ENCODE peak calls at places on chromosome 16, in eight cellular contexts. K is lung, C is Caco-2, Z is left ventricle myocardium inferior, L is ovary, M is breast epithelium, P is fibroblast of lung, W is adrenal gland. I is an unnamed sample. For H3K9me3, the result is how much of the 10 kb centered on the place peaks cover.

GRCh38 chr16:89261691-89262563 is 44.4 kb downstream of the ZNF778 start:
- DNase-seq in K (no peak), C (no peak), Z (no peak), L (peak), M (no peak), P (no peak), W (no peak), I (no peak)

GRCh38 chr16:65098916-65099315 is 22.9 kb downstream of the CDH11 start:
- DNase-seq in K (no peak), C (no peak), Z (no peak), L (no peak), M (no peak), P (peak), W (no peak), I (no peak)

GRCh38 chr16:54813778-54814177 is 116.9 kb upstream of the IRX5 start:
- DNase-seq in K (no peak), C (no peak), Z (no peak), L (no peak), M (no peak), P (no peak), W (no peak), I (no peak)

GRCh38 chr16:53098526-53099317 is 43.9 kb downstream of the CHD9 start:
- DNase-seq in K (peak), C (peak), Z (peak), L (peak), M (peak), P (peak), W (peak), I (peak)

GRCh38 chr16:79899316-79900110 is 299.0 kb upstream of the MAF start:
- DNase-seq in K (no peak), C (no peak), Z (no peak), L (no peak), M (no peak), P (no peak), W (no peak), I (no peak)

GRCh38 chr16:67027046-67027445 is 1.9 kb upstream of the CBFB start:
- DNase-seq in K (no peak), C (no peak), Z (no peak), L (no peak), M (no peak), P (no peak), W (peak), I (no peak)

GRCh38 chr16:54026456-54026855 is 260.1 kb downstream of the IRX3 start:
- DNase-seq in K (no peak), C (no peak), Z (no peak), L (no peak), M (no peak), P (peak), W (no peak), I (no peak)

GRCh38 chr16:68384293-68385255 is 63.7 kb downstream of the SMPD3 start:
- DNase-seq in K (no peak), C (no peak), Z (no peak), L (no peak), M (no peak), P (no peak), W (no peak), I (no peak)

GRCh38 chr16:58421529-58421928 is 29.3 kb downstream of the GINS3 start:
- DNase-seq in K (no peak), C (no peak), Z (peak), L (no peak), M (no peak), P (peak), W (no peak), I (no peak)

GRCh38 chr16:50846511-50846910 is 104.6 kb downstream of the CYLD start:
- DNase-seq in K (peak), C (no peak), Z (no peak), L (no peak), M (no peak), P (no peak), W (no peak), I (no peak)

GRCh38 chr16:27365142-27366089 is 36.6 kb upstream of the IL21R start:
- DNase-seq in K (no peak), C (peak), Z (no peak), L (no peak), M (no peak), P (peak), W (no peak), I (no peak)

GRCh38 chr16:87607223-87607622 is 4.9 kb downstream of the JPH3 start:
- DNase-seq in K (no peak), C (no peak), Z (no peak), L (no peak), M (no peak), P (no peak), W (no peak), I (no peak)

GRCh38 chr16:69513180-69513966 is 52.4 kb upstream of the NFAT5 start:
- DNase-seq in K (no peak), C (peak), Z (no peak), L (no peak), M (no peak), P (peak), W (no peak), I (no peak)

GRCh38 chr16:31361201-31362110 is 6.5 kb downstream of the ITGAX start:
- DNase-seq in K (no peak), C (no peak), Z (no peak), L (no peak), M (peak), P (no peak), W (no peak), I (no peak)

GRCh38 chr16:85253127-85253941 is 141.1 kb upstream of the CIBAR2 start:
- DNase-seq in K (peak), C (no peak), Z (peak), L (no peak), M (no peak), P (peak), W (peak), I (peak)

DNA sequence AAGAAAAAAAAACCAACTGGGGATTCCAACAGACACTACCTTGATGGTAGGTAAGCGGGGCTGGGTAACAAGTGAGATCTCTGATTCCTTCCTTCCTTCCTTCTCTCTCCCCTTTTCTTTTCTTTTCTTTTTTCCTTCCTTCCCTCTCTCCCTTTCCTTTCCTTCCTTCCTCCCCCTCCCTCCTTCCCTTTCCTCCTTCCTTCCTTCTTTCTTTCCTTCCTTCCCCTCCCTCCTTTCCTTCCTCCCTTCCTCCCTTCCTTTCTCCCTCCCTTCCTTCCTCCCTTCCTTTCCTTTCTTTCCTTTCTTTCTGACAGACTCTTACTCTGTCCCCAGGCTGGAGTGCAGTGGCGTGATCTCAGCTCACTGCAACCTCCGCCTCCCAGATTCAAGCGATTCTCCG is 20.0 kb downstream of the OR2C1 start:
- DNase-seq in K (no peak), C (no peak), Z (no peak), L (no peak), M (no peak), P (no peak), W (no peak), I (no peak)
- H3K9me3 ChIP-seq in K (under half), C (under half), Z (under half), L (under half), M (half or more), P (under half), W (under half), I (half or more)

GRCh38 chr16:75181630-75182029 is 25.3 kb downstream of the CTRB2 start:
- DNase-seq in K (no peak), C (no peak), Z (no peak), L (no peak), M (no peak), P (no peak), W (no peak), I (no peak)
- H3K9me3 ChIP-seq in K (under half), C (under half), Z (under half), L (under half), M (under half), P (under half), W (under half), I (under half)

GRCh38 chr16:3377917-3378316 is 22.2 kb downstream of the OR2C1 start:
- DNase-seq in K (no peak), C (no peak), Z (no peak), L (no peak), M (no peak), P (no peak), W (no peak), I (no peak)

GRCh38 chr16:3388325-3388724 is 12.5 kb downstream of the ZSCAN32 start:
- DNase-seq in K (no peak), C (no peak), Z (no peak), L (no peak), M (no peak), P (no peak), W (no peak), I (no peak)

DNA sequence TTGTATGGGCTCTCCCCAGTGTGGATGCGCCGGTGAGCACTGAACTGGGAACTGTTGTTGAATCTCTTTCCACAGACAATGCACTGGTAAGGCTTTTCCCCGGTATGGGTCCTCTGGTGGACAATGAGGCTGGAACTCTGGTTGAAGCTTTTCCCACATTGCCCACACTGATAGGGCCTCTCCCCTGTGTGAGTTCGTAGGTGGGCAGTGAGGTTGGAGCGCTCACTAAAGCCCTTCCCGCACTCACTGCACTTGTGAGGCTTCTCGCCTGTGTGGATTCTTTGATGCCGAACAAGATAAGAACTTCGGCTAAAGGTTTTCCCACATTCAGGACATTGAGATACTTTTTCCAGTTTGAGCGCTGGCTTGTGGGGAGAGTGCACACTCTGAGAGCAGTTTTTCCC is 17.8 kb downstream of the ZSCAN32 start:
- DNase-seq in K (no peak), C (no peak), Z (no peak), L (no peak), M (no peak), P (no peak), W (no peak), I (no peak)
- H3K9me3 ChIP-seq in K (half or more), C (under half), Z (under half), L (under half), M (half or more), P (under half), W (under half), I (half or more)

DNA sequence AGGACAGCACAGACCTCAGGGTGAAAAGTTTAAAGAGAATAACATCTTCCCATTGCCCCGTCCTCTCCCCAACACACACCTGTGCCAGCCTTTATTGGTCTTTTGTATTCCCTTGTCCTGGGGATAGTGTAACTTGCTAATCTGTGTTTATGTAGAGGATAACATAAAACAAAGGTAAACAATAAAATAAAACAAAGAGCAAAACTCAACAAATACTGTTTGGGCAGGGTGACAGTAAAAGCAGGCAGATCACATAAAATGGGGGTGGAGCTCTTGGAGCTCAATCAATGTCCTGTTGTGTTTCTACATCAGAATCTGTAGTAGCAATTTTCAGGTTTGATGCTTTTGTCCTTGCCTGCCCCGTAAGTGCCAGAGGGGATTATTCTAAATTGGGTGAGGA is 1939.7 kb downstream of the TP53TG3F start:
- DNase-seq in K (no peak), C (no peak), Z (no peak), L (no peak), M (no peak), P (no peak), W (no peak), I (no peak)
- H3K9me3 ChIP-seq in K (under half), C (under half), Z (under half), L (under half), M (under half), P (under half), W (under half), I (under half)

GRCh38 chr16:35711958-35712357 is 2252.5 kb downstream of the TP53TG3F start:
- DNase-seq in K (peak), C (no peak), Z (no peak), L (no peak), M (no peak), P (no peak), W (no peak), I (no peak)

GRCh38 chr16:35711435-35711834 is 2252.0 kb downstream of the TP53TG3F start:
- DNase-seq in K (peak), C (no peak), Z (no peak), L (no peak), M (no peak), P (no peak), W (no peak), I (no peak)

DNA sequence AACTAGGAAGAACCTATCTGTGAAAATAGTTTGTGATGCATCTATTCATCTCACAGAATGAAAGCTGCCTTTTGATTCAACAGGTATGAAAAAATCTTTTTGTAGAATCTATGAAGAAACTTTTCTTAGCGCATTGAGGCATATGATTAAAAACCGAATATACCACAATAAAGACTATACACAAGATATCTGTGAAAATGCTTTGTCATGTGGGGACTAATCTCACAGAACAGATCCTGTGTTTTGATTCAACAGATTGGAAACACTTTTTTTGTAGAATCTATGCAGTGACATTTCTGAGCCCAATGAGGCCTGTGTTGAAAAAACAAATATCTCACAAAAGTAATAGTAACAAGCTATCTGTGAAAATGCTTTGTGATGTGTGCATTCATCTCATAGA is 2247.5 kb downstream of the TP53TG3F start:
- DNase-seq in K (no peak), C (no peak), Z (no peak), L (no peak), M (no peak), P (no peak), W (no peak), I (no peak)
- H3K9me3 ChIP-seq in K (under half), C (under half), Z (under half), L (under half), M (under half), P (under half), W (under half), I (under half)

GRCh38 chr16:3289998-3290673 is 6.8 kb downstream of the ZNF263 start:
- DNase-seq in K (no peak), C (no peak), Z (no peak), L (no peak), M (no peak), P (no peak), W (no peak), I (no peak)

GRCh38 chr16:3292604-3293003 is 9.3 kb downstream of the ZNF263 start:
- DNase-seq in K (no peak), C (no peak), Z (no peak), L (no peak), M (no peak), P (peak), W (no peak), I (no peak)

GRCh38 chr16:3295209-3295608 is 10.0 kb downstream of the TIGD7 start:
- DNase-seq in K (no peak), C (no peak), Z (no peak), L (no peak), M (no peak), P (no peak), W (no peak), I (no peak)

GRCh38 chr16:3295783-3296182 is 9.4 kb downstream of the TIGD7 start:
- DNase-seq in K (no peak), C (no peak), Z (no peak), L (no peak), M (no peak), P (no peak), W (no peak), I (no peak)
- H3K9me3 ChIP-seq in K (under half), C (under half), Z (half or more), L (under half), M (half or more), P (under half), W (under half), I (half or more)

DNA sequence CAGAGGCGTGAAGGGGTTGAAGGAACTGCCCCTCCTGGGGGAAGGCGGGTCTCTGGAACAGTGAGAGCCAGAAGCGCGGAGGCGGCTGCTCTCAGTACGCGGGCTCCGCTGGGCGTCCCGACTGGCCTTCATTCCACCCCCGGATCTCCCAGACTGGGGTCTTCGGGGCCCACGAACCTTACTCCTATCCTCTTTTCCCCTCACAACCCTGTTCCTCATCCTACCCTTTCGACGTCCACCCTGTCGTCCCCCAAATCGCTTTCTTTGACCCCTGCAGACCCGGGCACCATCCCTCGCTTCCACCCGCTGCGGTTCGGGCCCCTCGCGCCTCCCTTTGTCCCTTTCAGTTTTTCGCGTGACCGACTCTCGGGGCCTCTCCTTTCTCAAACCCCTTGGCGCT is 2114.6 kb downstream of the TP53TG3F start:
- DNase-seq in K (no peak), C (no peak), Z (no peak), L (no peak), M (no peak), P (no peak), W (no peak), I (no peak)
- H3K9me3 ChIP-seq in K (under half), C (under half), Z (under half), L (under half), M (under half), P (under half), W (under half), I (under half)

DNA sequence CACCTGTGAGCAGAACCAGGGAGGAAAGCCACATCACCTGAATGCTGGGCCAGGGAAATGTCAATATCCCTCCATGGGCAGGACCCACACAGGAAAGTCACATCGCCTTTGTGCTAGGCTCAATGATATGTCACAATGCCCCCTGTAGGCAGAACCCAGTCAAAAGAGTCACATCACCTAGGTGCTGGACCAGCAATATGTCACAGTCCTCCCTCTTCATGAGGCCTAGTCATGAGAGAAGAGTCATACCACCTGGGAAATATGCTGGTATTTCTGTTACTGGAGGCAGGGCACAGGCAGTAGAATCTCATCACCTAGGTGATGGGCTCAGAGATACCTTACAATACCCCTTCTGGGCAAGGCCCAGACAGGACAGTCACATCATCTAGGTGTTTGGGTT is 1843.4 kb downstream of the TP53TG3F start:
- DNase-seq in K (no peak), C (no peak), Z (no peak), L (no peak), M (no peak), P (no peak), W (no peak), I (no peak)
- H3K9me3 ChIP-seq in K (under half), C (under half), Z (under half), L (under half), M (under half), P (under half), W (under half), I (under half)

GRCh38 chr16:48597563-48598392 is 12.2 kb downstream of the N4BP1 start:
- DNase-seq in K (no peak), C (no peak), Z (no peak), L (no peak), M (no peak), P (peak), W (no peak), I (no peak)

GRCh38 chr16:48596326-48596725 is 13.7 kb downstream of the N4BP1 start:
- DNase-seq in K (no peak), C (no peak), Z (no peak), L (no peak), M (no peak), P (peak), W (no peak), I (no peak)

GRCh38 chr16:48592839-48593429 is 17.0 kb downstream of the N4BP1 start:
- DNase-seq in K (no peak), C (no peak), Z (no peak), L (no peak), M (no peak), P (no peak), W (no peak), I (no peak)

GRCh38 chr16:48590476-48590875 is 19.5 kb downstream of the N4BP1 start:
- DNase-seq in K (no peak), C (no peak), Z (no peak), L (no peak), M (no peak), P (no peak), W (no peak), I (no peak)

DNA sequence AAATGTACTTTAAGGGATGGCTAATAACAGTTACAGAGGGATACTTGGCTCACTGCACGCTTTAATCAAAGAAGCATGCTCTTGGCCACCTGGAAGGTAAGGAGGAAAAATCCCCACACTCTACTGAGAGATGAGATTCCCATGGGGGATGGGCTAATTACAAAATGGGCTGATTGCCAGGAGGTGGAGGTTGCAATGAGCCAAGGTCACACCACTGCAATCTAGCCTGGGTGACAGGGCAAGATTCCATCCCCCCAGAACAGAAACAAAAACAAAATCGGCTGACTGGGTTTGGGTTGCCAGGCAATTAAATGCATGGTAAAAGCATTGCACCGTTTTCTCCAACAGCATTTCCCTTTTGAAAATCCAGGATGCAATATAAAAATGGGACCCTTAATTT is 18.0 kb downstream of the N4BP1 start:
- DNase-seq in K (no peak), C (no peak), Z (no peak), L (no peak), M (no peak), P (no peak), W (no peak), I (no peak)
- H3K9me3 ChIP-seq in K (under half), C (under half), Z (under half), L (under half), M (under half), P (under half), W (under half), I (under half)